ENCODE peak calls at places on chromosomes 13 and 19, in four cellular contexts. C is natural killer cell, J is left lung, R is uterus. T is an unnamed sample.

GRCh38 chr19:40089462-40089861 is 1.3 kb downstream of the ZNF780A start:
- DNase-seq in C (no peak), R (no peak), J (no peak), T (no peak)

GRCh38 chr13:41694902-41695301 is 237.6 kb downstream of the RGCC start:
- DNase-seq in R (peak; percentile 62), J (no peak), C (no peak), T (no peak)

GRCh38 chr13:27131202-27131623 is 40.4 kb downstream of the USP12 start:
- DNase-seq in J (no peak), R (no peak), C (peak; percentile 53), T (peak; percentile 28)

GRCh38 chr19:30202060-30202600 is 170.1 kb upstream of the ZNF536 start:
- DNase-seq in R (no peak), J (no peak), C (no peak), T (no peak)

GRCh38 chr13:28468520-28468915 is 26.4 kb downstream of the FLT1 start:
- DNase-seq in J (no peak), C (no peak), R (no peak), T (no peak)

GRCh38 chr19:5452594-5453565 is 2.3 kb upstream of the ZNRF4 start:
- DNase-seq in R (no peak), C (no peak), J (no peak), T (no peak)

GRCh38 chr19:2815191-2815614 is 4.5 kb upstream of the ZNF554 start:
- DNase-seq in C (no peak), R (no peak), J (peak; percentile 69), T (no peak)

GRCh38 chr19:11414544-11414943 is 4.6 kb downstream of the RGL3 start:
- DNase-seq in R (no peak), J (peak; percentile 5), C (no peak), T (no peak)

GRCh38 chr13:97512732-97513131 is 78.8 kb downstream of the RAP2A start:
- DNase-seq in C (no peak), J (no peak), R (no peak), T (no peak)

GRCh38 chr13:110820311-110820710 is 94.6 kb downstream of the ANKRD10 start:
- DNase-seq in J (no peak), R (no peak), C (no peak), T (no peak)

GRCh38 chr13:100483836-100484381 is 104.7 kb downstream of the GGACT start:
- DNase-seq in C (no peak), R (no peak), J (no peak), T (no peak)

GRCh38 chr19:23996549-23996948 is 81.9 kb downstream of the ZNF726 start:
- DNase-seq in R (no peak), J (no peak), C (no peak), T (no peak)

GRCh38 chr13:93116809-93117208 is 109.8 kb upstream of the GPC6 start:
- DNase-seq in R (no peak), C (no peak), J (no peak), T (no peak)

GRCh38 chr19:31491246-31491645 is 142.0 kb upstream of the TSHZ3 start:
- DNase-seq in C (no peak), J (no peak), R (no peak), T (no peak)

GRCh38 chr19:5567971-5568407 is 236 bp upstream of the TINCR start:
- DNase-seq in C (no peak), R (no peak), J (no peak), T (no peak)

GRCh38 chr13:23902975-23903905 is 5.9 kb upstream of the C1QTNF9B start:
- DNase-seq in J (peak; percentile 82), R (no peak), C (no peak), T (no peak)

GRCh38 chr13:103255587-103256301 is 189.5 kb upstream of the SLC10A2 start:
- DNase-seq in C (no peak), R (no peak), J (no peak), T (no peak)

GRCh38 chr19:21608571-21608970 is 103.2 kb downstream of the ZNF429 start:
- DNase-seq in R (no peak), C (no peak), J (no peak), T (no peak)

GRCh38 chr13:91946498-91947070 is 548.2 kb downstream of the GPC5 start:
- DNase-seq in J (no peak), R (no peak), C (no peak), T (no peak)

GRCh38 chr13:109567315-109567714 is 219.1 kb downstream of the IRS2 start:
- DNase-seq in C (no peak), R (no peak), J (no peak), T (no peak)

GRCh38 chr13:98370806-98371553 is 193.9 kb upstream of the RNF113B start:
- DNase-seq in R (peak; percentile 62), C (no peak), J (no peak), T (no peak)

GRCh38 chr13:97257228-97257755 is 35.2 kb downstream of the MBNL2 start:
- DNase-seq in R (no peak), C (no peak), J (no peak), T (no peak)

GRCh38 chr19:49591731-49592485 is 926 bp downstream of the PRR12 start:
- DNase-seq in J (peak; percentile 82), C (peak; percentile 35), R (peak; percentile 55), T (peak; percentile 49)
- TF ChIP-seq CTCF in J (no peak), C (no peak), R (no peak), T (no peak)

DNA sequence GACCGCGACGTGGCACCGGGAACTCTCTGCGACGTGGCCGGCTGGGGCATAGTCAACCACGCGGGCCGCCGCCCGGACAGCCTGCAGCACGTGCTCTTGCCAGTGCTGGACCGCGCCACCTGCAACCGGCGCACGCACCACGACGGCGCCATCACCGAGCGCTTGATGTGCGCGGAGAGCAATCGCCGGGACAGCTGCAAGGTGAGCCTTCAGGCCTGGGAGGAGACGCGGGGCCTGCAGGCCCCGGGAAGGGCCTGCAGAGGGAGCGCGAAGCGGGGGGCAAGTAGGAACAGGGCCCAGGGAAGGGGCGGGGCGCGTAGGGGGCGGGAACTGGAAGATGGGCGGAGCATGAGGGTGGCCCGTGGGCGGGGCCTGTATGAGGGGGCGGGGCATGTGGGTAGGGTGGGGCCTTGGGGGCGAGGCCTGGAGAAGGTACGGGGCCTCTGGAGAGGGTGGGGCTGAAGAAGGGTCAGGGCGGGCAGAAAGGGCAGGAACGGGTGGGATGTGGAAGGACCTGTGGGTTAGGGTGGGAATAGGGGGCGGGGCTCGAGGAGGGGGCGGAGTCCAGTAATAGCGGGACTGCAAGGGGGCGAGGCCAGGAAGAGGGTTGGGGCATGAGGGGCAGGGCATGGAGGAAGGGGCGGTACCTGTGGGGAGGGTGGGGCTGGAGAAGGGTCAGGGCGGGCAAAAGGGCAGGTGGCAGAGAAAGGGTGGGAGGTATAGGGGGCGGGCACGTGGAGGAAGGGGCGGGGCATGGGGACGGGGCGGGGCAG is 2.5 kb downstream of the CFD start:
- DNase-seq in R (no peak), J (peak; percentile 88), C (peak; percentile 53), T (peak; percentile 43)
- TF ChIP-seq CTCF in R (no peak), J (no peak), C (no peak), T (no peak)

GRCh38 chr13:114015608-114016295 is 41.9 kb upstream of the C13orf46 start:
- DNase-seq in R (no peak), C (no peak), J (peak; percentile 83), T (no peak)

GRCh38 chr13:114016321-114017027 is 42.6 kb upstream of the C13orf46 start:
- DNase-seq in R (no peak), J (peak; percentile 65), C (no peak), T (no peak)

GRCh38 chr13:114018461-114019055 is 44.7 kb upstream of the C13orf46 start:
- DNase-seq in J (peak; percentile 58), C (no peak), R (no peak), T (no peak)

GRCh38 chr13:114017966-114018365 is 44.1 kb upstream of the C13orf46 start:
- DNase-seq in J (peak; percentile 74), R (no peak), C (no peak), T (no peak)

GRCh38 chr13:114017028-114017630 is 43.3 kb upstream of the C13orf46 start:
- DNase-seq in R (no peak), J (peak; percentile 61), C (no peak), T (no peak)
- TF ChIP-seq CTCF in R (no peak), J (no peak), C (no peak), T (no peak)

DNA sequence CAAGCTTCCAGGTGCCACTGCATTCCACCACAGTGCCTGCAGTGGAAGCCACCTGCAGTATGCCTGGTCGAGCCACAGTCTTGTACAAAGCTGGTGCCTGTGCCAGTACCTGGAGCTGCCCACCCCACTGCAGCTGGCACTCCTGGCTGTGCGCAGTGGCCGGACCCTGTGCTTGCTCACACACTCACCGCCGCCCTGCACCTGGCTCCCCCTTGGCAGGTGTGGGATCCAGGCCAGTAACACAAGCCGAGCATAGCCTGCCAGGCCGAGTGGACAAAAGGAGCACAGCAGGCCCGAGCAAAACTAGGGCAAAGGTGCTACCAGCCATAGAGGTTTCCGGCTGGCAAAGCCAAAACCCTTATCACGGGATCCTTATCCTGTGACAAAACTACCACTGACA is 18.5 kb downstream of the UGGT2 start:
- DNase-seq in J (no peak), R (no peak), C (no peak), T (no peak)
- TF ChIP-seq CTCF in J (no peak), R (no peak), C (no peak), T (no peak)